ENCODE peak calls at places on chromosomes 3 and 15, in eight cellular contexts. P is activated CD4-positive, alpha-beta T cell treated with anti-CD3 and anti-CD28 coated beads for 24 hours; Q is astrocyte of the hippocampus; V is dorsolateral prefrontal cortex; G is GM23338; X is stimulated activated CD4-positive, alpha-beta T cell treated with anti-CD3 and anti-CD28 coated beads, Interleukin-4, amount 100 ng/mL, for 1 hour; F is astrocyte of the cerebellum; J is GM19239. C is an unnamed sample.

GRCh38 chr15:68206711-68207151 is 1.6 kb upstream of the CALML4 start:
- DNase-seq in F (no peak), V (no peak), J (no peak), G (no peak), X (no peak), P (no peak), Q (no peak), C (no peak)

GRCh38 chr3:2098398-2099027 is at the start of gene CNTN4:
- DNase-seq in J (no peak), X (no peak), V (peak), Q (peak), P (no peak), G (peak), F (peak), C (peak)

GRCh38 chr3:38397320-38397719 is 50.7 kb downstream of the XYLB start:
- DNase-seq in J (no peak), F (peak), V (no peak), G (peak), P (no peak), Q (peak), X (no peak), C (no peak)

GRCh38 chr3:40118031-40118610 is 191.4 kb upstream of the EIF1B start:
- DNase-seq in Q (no peak), J (no peak), G (no peak), P (no peak), F (no peak), X (no peak), V (no peak), C (no peak)

GRCh38 chr3:141193431-141193830 is 38.2 kb upstream of the PXYLP1 start:
- DNase-seq in X (no peak), G (no peak), P (no peak), V (no peak), J (no peak), F (no peak), Q (no peak), C (no peak)

GRCh38 chr15:31305375-31305774 is 21.3 kb upstream of the KLF13 start:
- DNase-seq in V (no peak), P (no peak), X (no peak), G (no peak), J (no peak), F (no peak), Q (no peak), C (no peak)

GRCh38 chr3:25854635-25855034 is 64.7 kb downstream of the OXSM start:
- DNase-seq in P (no peak), G (no peak), F (no peak), Q (peak), V (no peak), J (no peak), X (no peak), C (no peak)

GRCh38 chr3:105511031-105511430 is 144.3 kb downstream of the ALCAM start:
- DNase-seq in F (no peak), J (no peak), X (no peak), G (no peak), P (no peak), V (no peak), Q (no peak), C (no peak)

GRCh38 chr3:138625707-138626365 is 17.3 kb downstream of the FAIM start:
- DNase-seq in Q (peak), P (no peak), G (no peak), F (no peak), X (no peak), V (no peak), J (no peak), C (no peak)

GRCh38 chr15:96347181-96348111 is 16.9 kb downstream of the NR2F2 start:
- DNase-seq in X (no peak), V (no peak), P (no peak), F (no peak), J (no peak), Q (no peak), G (peak), C (no peak)

GRCh38 chr3:19213608-19214220 is 65.4 kb downstream of the KCNH8 start:
- DNase-seq in F (no peak), P (no peak), J (no peak), V (no peak), G (peak), X (no peak), Q (no peak), C (no peak)

GRCh38 chr3:37030573-37030972 is 37.3 kb downstream of the MLH1 start:
- DNase-seq in Q (no peak), P (no peak), J (no peak), F (no peak), X (no peak), G (no peak), V (no peak), C (no peak)

GRCh38 chr3:98901032-98901464 is 447 bp downstream of the DCBLD2 start:
- DNase-seq in Q (peak), P (no peak), X (peak), F (no peak), V (peak), G (peak), J (peak), C (peak)

GRCh38 chr3:67362686-67363085 is 291.7 kb downstream of the SUCLG2 start:
- DNase-seq in Q (peak), X (no peak), P (no peak), J (no peak), V (no peak), G (no peak), F (no peak), C (no peak)

GRCh38 chr3:116930786-116931185 is 221.2 kb downstream of the TUSC7 start:
- DNase-seq in X (no peak), G (no peak), P (no peak), F (no peak), J (no peak), V (no peak), Q (peak), C (peak)